ENCODE peak calls at places on chromosomes 12 and 14, in five cellular contexts. U is psoas muscle, O is K562, P is right lobe of liver, W is thoracic aorta. D is an unnamed sample. For H3K4me1, the result is how much of the 10 kb centered on the place peaks cover.

GRCh38 chr14:46840971-46841729 is 189.6 kb upstream of the RPL10L start:
- DNase-seq in W (no peak), O (no peak), U (no peak), P (no peak), D (no peak)

GRCh38 chr14:100828448-100828834 is 2.5 kb downstream of the MEG3 start:
- DNase-seq in U (no peak), O (no peak), P (no peak), W (no peak), D (no peak)

GRCh38 chr14:65943150-65943549 is 530.6 kb downstream of the FUT8 start:
- DNase-seq in U (no peak), W (no peak), O (no peak), P (no peak), D (no peak)

GRCh38 chr14:36091096-36091495 is 85.4 kb downstream of the PTCSC3 start:
- DNase-seq in P (peak), U (no peak), O (no peak), W (no peak), D (no peak)

GRCh38 chr12:87931764-87932163 is 97.4 kb downstream of the C12orf50 start:
- DNase-seq in P (no peak), W (no peak), O (no peak), U (no peak), D (no peak)

GRCh38 chr12:91657016-91657415 is 474.4 kb upstream of the DCN start:
- DNase-seq in W (no peak), P (no peak), O (no peak), U (no peak), D (no peak)

GRCh38 chr12:91620949-91621348 is 438.3 kb upstream of the DCN start:
- DNase-seq in O (no peak), P (no peak), U (no peak), W (no peak), D (no peak)

GRCh38 chr14:103932791-103933490 is 4.7 kb downstream of the TDRD9 start:
- DNase-seq in P (no peak), U (no peak), W (no peak), O (no peak), D (no peak)

GRCh38 chr14:100282766-100283419 is 23.4 kb downstream of the SLC25A29 start:
- DNase-seq in P (no peak), U (no peak), W (no peak), O (no peak), D (peak)

GRCh38 chr12:123076604-123077297 is 74.1 kb downstream of the PITPNM2 start:
- DNase-seq in P (no peak), U (no peak), W (no peak), O (no peak), D (peak)

GRCh38 chr12:133156125-133156690 is 25.1 kb upstream of the ZNF268 start:
- DNase-seq in O (no peak), P (no peak), W (no peak), U (no peak), D (no peak)

GRCh38 chr12:120365675-120366340 is 3.2 kb downstream of the MSI1 start:
- DNase-seq in U (no peak), W (no peak), P (no peak), O (no peak), D (no peak)

GRCh38 chr14:76314521-76314951 is 61.4 kb upstream of the ESRRB start:
- DNase-seq in P (no peak), U (no peak), W (no peak), O (no peak), D (peak)

GRCh38 chr12:27434673-27435565 is 11.6 kb upstream of the SMCO2 start:
- DNase-seq in U (peak), W (no peak), P (peak), O (peak), D (no peak)

GRCh38 chr12:55972045-55972843 is 1.6 kb upstream of the RAB5B start:
- DNase-seq in U (no peak), O (no peak), P (no peak), W (no peak), D (no peak)
- H3K4me1 ChIP-seq in U (under half), O (under half), P (under half), W (under half), D (under half)

GRCh38 chr12:57227315-57228115 is 2.0 kb upstream of the SHMT2 start:
- DNase-seq in U (no peak), W (no peak), P (no peak), O (no peak), D (no peak)
- H3K4me3 ChIP-seq in U (no peak), W (peak), P (no peak), O (peak), D (no peak)

DNA sequence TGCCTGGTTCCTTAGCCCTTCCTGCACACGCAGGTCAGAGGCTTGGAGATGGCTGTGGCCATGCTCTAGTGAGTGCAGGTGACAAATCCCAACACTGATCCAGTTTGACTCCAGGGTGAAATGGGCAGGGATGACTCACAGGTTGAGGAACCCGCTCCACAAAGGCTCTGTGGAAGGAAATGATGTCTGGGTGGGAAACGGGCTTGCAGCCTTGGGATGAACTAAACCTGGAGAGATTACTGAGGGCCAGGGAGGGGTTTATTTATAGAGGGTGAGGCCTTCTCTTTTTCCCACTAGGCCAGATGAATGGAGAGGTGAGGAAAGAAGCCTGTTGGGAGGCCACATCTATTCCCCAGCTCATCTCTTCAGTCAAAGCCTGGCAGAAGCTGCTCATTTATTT is 29.3 kb upstream of the EMP1 start:
- DNase-seq in P (no peak), O (no peak), W (no peak), U (no peak), D (no peak)
- H3K4me1 ChIP-seq in P (under half), O (under half), W (under half), U (under half), D (under half)

GRCh38 chr12:49702676-49703228 is 4.5 kb downstream of the FMNL3 start:
- DNase-seq in U (no peak), P (no peak), O (no peak), W (no peak), D (no peak)

GRCh38 chr12:49703647-49704137 is 3.5 kb downstream of the FMNL3 start:
- DNase-seq in U (no peak), P (no peak), O (no peak), W (no peak), D (no peak)

GRCh38 chr12:49702009-49702408 is 5.2 kb downstream of the FMNL3 start:
- DNase-seq in O (no peak), U (no peak), W (no peak), P (no peak), D (no peak)

GRCh38 chr12:49697808-49698207 is 9.4 kb downstream of the FMNL3 start:
- DNase-seq in U (no peak), O (no peak), W (no peak), P (no peak), D (no peak)

DNA sequence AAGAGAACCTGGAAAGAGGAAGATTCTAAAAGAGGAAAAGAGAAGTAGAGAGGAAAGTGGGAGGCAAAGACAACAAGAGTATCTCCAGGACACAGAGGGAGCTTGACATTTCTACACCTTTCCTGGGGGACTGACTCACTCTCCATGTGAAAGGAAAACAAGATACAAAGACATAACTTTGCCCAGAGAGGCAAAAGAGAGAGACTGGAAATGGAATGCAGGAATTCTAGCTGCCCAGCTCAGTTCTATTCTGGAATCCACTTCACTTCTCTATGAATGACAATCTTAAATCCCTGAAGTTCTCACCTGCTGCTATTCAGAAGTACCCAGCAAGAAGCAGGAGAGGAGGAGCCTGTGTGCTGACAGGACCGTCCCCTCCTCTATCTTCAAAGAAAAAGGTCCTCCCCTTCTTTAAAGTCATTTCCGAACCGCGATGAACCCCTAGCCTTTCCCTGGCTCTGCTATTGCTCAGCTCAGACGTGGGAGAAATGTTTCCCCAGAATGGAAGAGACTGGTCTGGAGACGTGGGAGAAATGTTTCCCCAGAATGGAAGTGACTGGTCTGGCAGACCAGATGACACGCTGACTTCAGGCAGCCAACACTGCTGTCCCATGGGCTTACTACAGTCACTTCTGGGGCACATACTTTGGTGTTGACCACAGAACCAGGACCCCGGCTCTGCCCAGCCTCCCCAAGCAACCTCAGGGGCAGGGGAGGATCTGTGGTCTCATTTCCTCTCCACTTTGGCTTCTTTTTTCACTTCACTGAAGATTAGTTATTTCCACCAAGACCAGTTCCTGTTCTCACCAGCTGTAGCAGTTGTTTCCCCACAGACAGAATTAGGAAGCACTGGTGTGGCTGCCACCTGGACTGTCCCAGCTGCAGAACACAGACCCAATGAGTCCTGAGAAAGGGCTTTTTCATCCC is 8.3 kb downstream of the FMNL3 start:
- DNase-seq in P (no peak), O (no peak), U (peak), W (no peak), D (peak)
- H3K4me3 ChIP-seq in P (no peak), O (no peak), U (no peak), W (peak), D (peak)